ENCODE peak calls at places on chromosome 1, in four cellular contexts. T is astrocyte of the spinal cord; V is NCI-H1092 treated with DMSO at 0.1 percent for 48 hours; J is activated CD4-positive, alpha-beta T cell treated with anti-CD3 and anti-CD28 coated beads, Interleukin-2, amount 10 ng/mL, durations not matched to agents 7 days and 5 days. C is an unnamed sample.
A peak's percentile ranks its signal among the peaks of the same experiment; 100 is the strongest.

GRCh38 chr1:84145051-84145450 is 980 bp downstream of the PRKACB start:
- DNase-seq in T (no peak), V (no peak), J (peak; percentile 55), C (peak; percentile 58)

GRCh38 chr1:71228727-71229371 is 148.0 kb upstream of the ZRANB2 start:
- DNase-seq in T (no peak), V (no peak), J (no peak), C (no peak)

GRCh38 chr1:4648657-4649056 is 5.8 kb upstream of the AJAP1 start:
- DNase-seq in T (no peak), V (no peak), J (no peak), C (no peak)

GRCh38 chr1:172383541-172383940 is 36.9 kb upstream of the C1orf105 start:
- DNase-seq in T (peak; percentile 83), V (no peak), J (no peak), C (no peak)

GRCh38 chr1:210692796-210693195 is 364.1 kb downstream of the HHAT start:
- DNase-seq in T (no peak), V (no peak), J (no peak), C (no peak)

GRCh38 chr1:8523641-8524206 is 205.8 kb downstream of the SLC45A1 start:
- DNase-seq in T (no peak), V (no peak), J (peak; percentile 41), C (no peak)

GRCh38 chr1:84724128-84724860 is 34.0 kb upstream of the SSX2IP start:
- DNase-seq in T (no peak), V (no peak), J (peak; percentile 41), C (peak; percentile 77)

GRCh38 chr1:37949524-37950152 is 2.8 kb upstream of the INPP5B start:
- DNase-seq in T (no peak), V (no peak), J (no peak), C (no peak)

GRCh38 chr1:167057297-167057688 is 32.9 kb downstream of the GPA33 start:
- DNase-seq in T (peak; percentile 72), V (peak; percentile 89), J (peak; percentile 55), C (peak; percentile 49)

GRCh38 chr1:207097871-207098324 is 6.1 kb upstream of the C4BPA start:
- DNase-seq in T (no peak), V (no peak), J (no peak), C (no peak)

GRCh38 chr1:153546796-153547559 is 1.4 kb upstream of the S100A4 start:
- DNase-seq in T (no peak), V (no peak), J (no peak), C (peak; percentile 68)

GRCh38 chr1:41390171-41390570 is 28.9 kb downstream of the FOXO6 start:
- DNase-seq in T (no peak), V (peak; percentile 98), J (no peak), C (no peak)

GRCh38 chr1:15837931-15838330 is 9.6 kb upstream of the SPEN start:
- DNase-seq in T (no peak), V (no peak), J (no peak), C (no peak)

GRCh38 chr1:241518447-241519307 is 878 bp downstream of the FH start:
- DNase-seq in T (peak; percentile 41), V (peak; percentile 36), J (peak; percentile 15), C (peak; percentile 71)

GRCh38 chr1:67679691-67680090 is 5.3 kb upstream of the GADD45A start:
- DNase-seq in T (no peak), V (no peak), J (no peak), C (no peak)

GRCh38 chr1:67134692-67135091 is at the start of gene C1orf141:
- DNase-seq in T (peak; percentile 39), V (no peak), J (peak; percentile 28), C (peak; percentile 53)

GRCh38 chr1:47555841-47556616 is 118.2 kb downstream of the FOXD2 start:
- DNase-seq in T (no peak), V (no peak), J (no peak), C (no peak)

GRCh38 chr1:162145280-162145965 is 75.9 kb downstream of the NOS1AP start:
- DNase-seq in T (peak; percentile 55), V (peak; percentile 75), J (no peak), C (no peak)

GRCh38 chr1:44835738-44836675 is 7.0 kb downstream of the PTCH2 start:
- DNase-seq in T (peak; percentile 84), V (peak; percentile 83), J (peak; percentile 91), C (peak; percentile 92)

GRCh38 chr1:1136547-1137230 is 20.8 kb upstream of the C1orf159 start:
- DNase-seq in T (no peak), V (no peak), J (no peak), C (no peak)

GRCh38 chr1:45983964-45984363 is 148.5 kb downstream of the PIK3R3 start:
- DNase-seq in T (no peak), V (no peak), J (no peak), C (no peak)

GRCh38 chr1:2412773-2413494 is 570 bp upstream of the PEX10 start:
- DNase-seq in T (no peak), V (no peak), J (peak; percentile 15), C (no peak)

GRCh38 chr1:203760506-203760905 is 4.5 kb upstream of the LAX1 start:
- DNase-seq in T (no peak), V (no peak), J (no peak), C (no peak)

GRCh38 chr1:111205724-111206070 is 5.3 kb upstream of the DENND2D start:
- DNase-seq in T (no peak), V (no peak), J (no peak), C (no peak)

GRCh38 chr1:14441302-14441741 is 157.2 kb upstream of the KAZN start:
- DNase-seq in T (peak; percentile 80), V (no peak), J (no peak), C (no peak)

GRCh38 chr1:182575540-182576149 is 13.4 kb downstream of the RNASEL start:
- DNase-seq in T (peak; percentile 35), V (no peak), J (no peak), C (no peak)

GRCh38 chr1:154998201-154998780 is 4.3 kb upstream of the ZBTB7B start:
- DNase-seq in T (no peak), V (no peak), J (no peak), C (no peak)

GRCh38 chr1:36345353-36345752 is 21.9 kb upstream of the EVA1B start:
- DNase-seq in T (no peak), V (no peak), J (no peak), C (no peak)

GRCh38 chr1:202076050-202076511 is 46.6 kb upstream of the GPR37L1 start:
- DNase-seq in T (no peak), V (peak; percentile 64), J (no peak), C (peak; percentile 88)

GRCh38 chr1:96060621-96061020 is 661.0 kb upstream of the PTBP2 start:
- DNase-seq in T (no peak), V (no peak), J (no peak), C (no peak)

GRCh38 chr1:145706282-145706681 is 886 bp downstream of the PDZK1 start:
- DNase-seq in T (no peak), V (no peak), J (no peak), C (no peak)

GRCh38 chr1:225651872-225652725 is 824 bp downstream of the ENAH start:
- DNase-seq in T (peak; percentile 38), V (peak; percentile 65), J (no peak), C (no peak)

GRCh38 chr1:155127672-155128468 is at the start of gene EFNA1:
- DNase-seq in T (no peak), V (no peak), J (peak; percentile 29), C (peak; percentile 38)

GRCh38 chr1:89552481-89553194 is 28.0 kb downstream of the LRRC8B start:
- DNase-seq in T (no peak), V (peak; percentile 32), J (no peak), C (no peak)

GRCh38 chr1:42085596-42085995 is 67.6 kb upstream of the GUCA2B start:
- DNase-seq in T (no peak), V (no peak), J (no peak), C (no peak)